ENCODE peak calls at places on chromosomes 13 and 19, in seven cellular contexts. One of them, this sample, is unnamed. For H3K4me1 and H3K27me3, the result is how much of the 10 kb centered on the place peaks cover.

GRCh38 chr13:35631666-35632065 is 155.2 kb upstream of the MAB21L1 start:
- DNase-seq in IMR-90: no peak
- DNase-seq in upper lobe of left lung: no peak
- DNase-seq in mesendoderm: no peak
- DNase-seq in prostate gland: no peak
- DNase-seq in effector memory CD4-positive, alpha-beta T cell: no peak
- DNase-seq in aorta: no peak
- DNase-seq in this sample: no peak

GRCh38 chr19:17183858-17184271 is 31.3 kb upstream of the USE1 start:
- DNase-seq in IMR-90: no peak
- DNase-seq in upper lobe of left lung: no peak
- DNase-seq in mesendoderm: no peak
- DNase-seq in prostate gland: no peak
- DNase-seq in effector memory CD4-positive, alpha-beta T cell: no peak
- DNase-seq in aorta: no peak
- DNase-seq in this sample: no peak

GRCh38 chr13:58655086-58655485 is 1023.5 kb downstream of the PCDH17 start:
- DNase-seq in IMR-90: no peak
- DNase-seq in upper lobe of left lung: no peak
- DNase-seq in mesendoderm: no peak
- DNase-seq in prostate gland: no peak
- DNase-seq in effector memory CD4-positive, alpha-beta T cell: no peak
- DNase-seq in aorta: no peak
- DNase-seq in this sample: no peak

GRCh38 chr13:89900104-89900760 is 1447.3 kb upstream of the MIR17HG start:
- DNase-seq in IMR-90: no peak
- DNase-seq in upper lobe of left lung: no peak
- DNase-seq in mesendoderm: no peak
- DNase-seq in prostate gland: no peak
- DNase-seq in effector memory CD4-positive, alpha-beta T cell: no peak
- DNase-seq in aorta: no peak
- DNase-seq in this sample: no peak

GRCh38 chr19:18531485-18531884 is 9.6 kb upstream of the ELL start:
- DNase-seq in IMR-90: no peak
- DNase-seq in upper lobe of left lung: no peak
- DNase-seq in mesendoderm: no peak
- DNase-seq in prostate gland: no peak
- DNase-seq in effector memory CD4-positive, alpha-beta T cell: no peak
- DNase-seq in aorta: no peak
- DNase-seq in this sample: no peak

GRCh38 chr13:114087430-114087829 is 45.0 kb downstream of the RASA3 start:
- DNase-seq in IMR-90: no peak
- DNase-seq in upper lobe of left lung: peak
- DNase-seq in mesendoderm: no peak
- DNase-seq in prostate gland: no peak
- DNase-seq in effector memory CD4-positive, alpha-beta T cell: no peak
- DNase-seq in aorta: no peak
- DNase-seq in this sample: peak

GRCh38 chr19:44576843-44577565 is 36.4 kb upstream of the IGSF23 start:
- DNase-seq in IMR-90: peak
- DNase-seq in upper lobe of left lung: no peak
- DNase-seq in mesendoderm: peak
- DNase-seq in prostate gland: no peak
- DNase-seq in effector memory CD4-positive, alpha-beta T cell: no peak
- DNase-seq in aorta: no peak
- DNase-seq in this sample: peak

GRCh38 chr19:46841458-46842083 is 9.1 kb downstream of the AP2S1 start:
- DNase-seq in IMR-90: peak
- DNase-seq in upper lobe of left lung: no peak
- DNase-seq in mesendoderm: no peak
- DNase-seq in prostate gland: peak
- DNase-seq in effector memory CD4-positive, alpha-beta T cell: no peak
- DNase-seq in aorta: peak
- DNase-seq in this sample: peak

GRCh38 chr13:82879921-82880320 is 1002.4 kb downstream of the SLITRK1 start:
- DNase-seq in IMR-90: no peak
- DNase-seq in upper lobe of left lung: no peak
- DNase-seq in mesendoderm: no peak
- DNase-seq in prostate gland: no peak
- DNase-seq in effector memory CD4-positive, alpha-beta T cell: no peak
- DNase-seq in aorta: no peak
- DNase-seq in this sample: no peak

GRCh38 chr13:72062566-72062965 is 195.6 kb upstream of the DACH1 start:
- DNase-seq in IMR-90: no peak
- DNase-seq in upper lobe of left lung: no peak
- DNase-seq in mesendoderm: peak
- DNase-seq in prostate gland: no peak
- DNase-seq in effector memory CD4-positive, alpha-beta T cell: no peak
- DNase-seq in aorta: no peak
- DNase-seq in this sample: peak

GRCh38 chr19:3406571-3407111 is 40.3 kb downstream of the NFIC start:
- DNase-seq in IMR-90: no peak
- DNase-seq in upper lobe of left lung: no peak
- DNase-seq in mesendoderm: no peak
- DNase-seq in prostate gland: no peak
- DNase-seq in effector memory CD4-positive, alpha-beta T cell: no peak
- DNase-seq in aorta: no peak
- DNase-seq in this sample: no peak

GRCh38 chr13:26133286-26133685 is 81.5 kb upstream of the SHISA2 start:
- DNase-seq in IMR-90: no peak
- DNase-seq in upper lobe of left lung: no peak
- DNase-seq in mesendoderm: no peak
- DNase-seq in prostate gland: no peak
- DNase-seq in effector memory CD4-positive, alpha-beta T cell: no peak
- DNase-seq in aorta: no peak
- DNase-seq in this sample: no peak

GRCh38 chr13:80360298-80360827 is 19.4 kb upstream of the SPRY2 start:
- DNase-seq in IMR-90: no peak
- DNase-seq in upper lobe of left lung: no peak
- DNase-seq in mesendoderm: no peak
- DNase-seq in prostate gland: no peak
- DNase-seq in effector memory CD4-positive, alpha-beta T cell: no peak
- DNase-seq in aorta: no peak
- DNase-seq in this sample: no peak

GRCh38 chr13:99636306-99636705 is 135.0 kb downstream of the TM9SF2 start:
- DNase-seq in IMR-90: no peak
- DNase-seq in upper lobe of left lung: no peak
- DNase-seq in mesendoderm: no peak
- DNase-seq in prostate gland: no peak
- DNase-seq in effector memory CD4-positive, alpha-beta T cell: no peak
- DNase-seq in aorta: no peak
- DNase-seq in this sample: no peak

GRCh38 chr13:24272452-24273161 is 36.8 kb upstream of the C1QTNF9 start:
- DNase-seq in IMR-90: no peak
- DNase-seq in upper lobe of left lung: no peak
- DNase-seq in mesendoderm: no peak
- DNase-seq in prostate gland: no peak
- DNase-seq in effector memory CD4-positive, alpha-beta T cell: no peak
- DNase-seq in aorta: no peak
- DNase-seq in this sample: peak

GRCh38 chr13:45658586-45659235 is 43.2 kb upstream of the ERICH6B start:
- DNase-seq in IMR-90: peak
- DNase-seq in upper lobe of left lung: no peak
- DNase-seq in mesendoderm: no peak
- DNase-seq in prostate gland: no peak
- DNase-seq in effector memory CD4-positive, alpha-beta T cell: no peak
- DNase-seq in aorta: no peak
- DNase-seq in this sample: no peak

GRCh38 chr13:95438297-95438696 is 114.2 kb upstream of the CLDN10 start:
- DNase-seq in IMR-90: no peak
- DNase-seq in upper lobe of left lung: no peak
- DNase-seq in mesendoderm: peak
- DNase-seq in prostate gland: no peak
- DNase-seq in effector memory CD4-positive, alpha-beta T cell: no peak
- DNase-seq in aorta: no peak
- DNase-seq in this sample: no peak

GRCh38 chr13:72523049-72523448 is 204.4 kb downstream of the MZT1 start:
- DNase-seq in IMR-90: no peak
- DNase-seq in upper lobe of left lung: no peak
- DNase-seq in mesendoderm: no peak
- DNase-seq in prostate gland: no peak
- DNase-seq in effector memory CD4-positive, alpha-beta T cell: no peak
- DNase-seq in aorta: no peak
- DNase-seq in this sample: no peak

GRCh38 chr13:24254151-24254810 is 55.1 kb upstream of the C1QTNF9 start:
- DNase-seq in IMR-90: no peak
- DNase-seq in upper lobe of left lung: no peak
- DNase-seq in mesendoderm: no peak
- DNase-seq in prostate gland: no peak
- DNase-seq in effector memory CD4-positive, alpha-beta T cell: peak
- DNase-seq in aorta: peak
- DNase-seq in this sample: no peak

GRCh38 chr13:71290963-71291937 is 575.8 kb downstream of the DACH1 start:
- DNase-seq in IMR-90: peak
- DNase-seq in upper lobe of left lung: no peak
- DNase-seq in mesendoderm: no peak
- DNase-seq in prostate gland: no peak
- DNase-seq in effector memory CD4-positive, alpha-beta T cell: peak
- DNase-seq in aorta: peak
- DNase-seq in this sample: no peak

GRCh38 chr19:47776568-47776967 is 1.9 kb upstream of the SELENOW start:
- DNase-seq in IMR-90: no peak
- DNase-seq in upper lobe of left lung: no peak
- DNase-seq in mesendoderm: peak
- DNase-seq in prostate gland: peak
- DNase-seq in effector memory CD4-positive, alpha-beta T cell: no peak
- DNase-seq in aorta: no peak
- DNase-seq in this sample: no peak

GRCh38 chr13:45974500-45974899 is 78.0 kb downstream of the ZC3H13 start:
- DNase-seq in IMR-90: no peak
- DNase-seq in upper lobe of left lung: no peak
- DNase-seq in mesendoderm: no peak
- DNase-seq in prostate gland: no peak
- DNase-seq in effector memory CD4-positive, alpha-beta T cell: no peak
- DNase-seq in aorta: no peak
- DNase-seq in this sample: no peak

GRCh38 chr13:107650081-107650701 is 565.1 kb downstream of the LIG4 start:
- DNase-seq in IMR-90: peak
- DNase-seq in upper lobe of left lung: peak
- DNase-seq in mesendoderm: peak
- DNase-seq in prostate gland: no peak
- DNase-seq in effector memory CD4-positive, alpha-beta T cell: no peak
- DNase-seq in aorta: peak
- DNase-seq in this sample: peak

GRCh38 chr19:54294539-54294938 is 13.6 kb upstream of the LILRB2 start:
- DNase-seq in IMR-90: no peak
- DNase-seq in upper lobe of left lung: no peak
- DNase-seq in mesendoderm: no peak
- DNase-seq in prostate gland: no peak
- DNase-seq in effector memory CD4-positive, alpha-beta T cell: no peak
- DNase-seq in aorta: no peak
- DNase-seq in this sample: no peak

GRCh38 chr13:91278888-91279287 is 68.6 kb upstream of the MIR17HG start:
- DNase-seq in IMR-90: no peak
- DNase-seq in upper lobe of left lung: no peak
- DNase-seq in mesendoderm: no peak
- DNase-seq in prostate gland: no peak
- DNase-seq in effector memory CD4-positive, alpha-beta T cell: no peak
- DNase-seq in aorta: no peak
- DNase-seq in this sample: no peak

GRCh38 chr13:93422980-93423554 is 196.5 kb downstream of the GPC6 start:
- DNase-seq in IMR-90: no peak
- DNase-seq in upper lobe of left lung: no peak
- DNase-seq in mesendoderm: no peak
- DNase-seq in prostate gland: no peak
- DNase-seq in effector memory CD4-positive, alpha-beta T cell: no peak
- DNase-seq in aorta: no peak
- DNase-seq in this sample: no peak

GRCh38 chr19:8065489-8066261 is 13.1 kb downstream of the CCL25 start:
- DNase-seq in IMR-90: no peak
- DNase-seq in upper lobe of left lung: peak
- DNase-seq in mesendoderm: no peak
- DNase-seq in prostate gland: no peak
- DNase-seq in effector memory CD4-positive, alpha-beta T cell: no peak
- DNase-seq in aorta: no peak
- DNase-seq in this sample: no peak

GRCh38 chr19:14505488-14506239 is 9.7 kb upstream of the GIPC1 start:
- DNase-seq in IMR-90: peak
- DNase-seq in upper lobe of left lung: peak
- DNase-seq in mesendoderm: peak
- DNase-seq in prostate gland: peak
- DNase-seq in effector memory CD4-positive, alpha-beta T cell: peak
- DNase-seq in aorta: peak
- DNase-seq in this sample: peak
- H3K4me1 ChIP-seq in IMR-90: under half
- H3K4me1 ChIP-seq in upper lobe of left lung: half or more
- H3K4me1 ChIP-seq in mesendoderm: under half
- H3K4me1 ChIP-seq in prostate gland: under half
- H3K4me1 ChIP-seq in effector memory CD4-positive, alpha-beta T cell: under half
- H3K4me1 ChIP-seq in aorta: under half
- H3K4me1 ChIP-seq in this sample: under half

GRCh38 chr13:111949311-111949710 is 117.6 kb upstream of the SOX1 start:
- DNase-seq in IMR-90: no peak
- DNase-seq in upper lobe of left lung: no peak
- DNase-seq in mesendoderm: no peak
- DNase-seq in prostate gland: no peak
- DNase-seq in effector memory CD4-positive, alpha-beta T cell: no peak
- DNase-seq in aorta: no peak
- DNase-seq in this sample: no peak
- H3K27me3 ChIP-seq in IMR-90: under half
- H3K27me3 ChIP-seq in upper lobe of left lung: under half
- H3K27me3 ChIP-seq in mesendoderm: under half
- H3K27me3 ChIP-seq in prostate gland: under half
- H3K27me3 ChIP-seq in effector memory CD4-positive, alpha-beta T cell: under half
- H3K27me3 ChIP-seq in aorta: under half
- H3K27me3 ChIP-seq in this sample: under half

DNA sequence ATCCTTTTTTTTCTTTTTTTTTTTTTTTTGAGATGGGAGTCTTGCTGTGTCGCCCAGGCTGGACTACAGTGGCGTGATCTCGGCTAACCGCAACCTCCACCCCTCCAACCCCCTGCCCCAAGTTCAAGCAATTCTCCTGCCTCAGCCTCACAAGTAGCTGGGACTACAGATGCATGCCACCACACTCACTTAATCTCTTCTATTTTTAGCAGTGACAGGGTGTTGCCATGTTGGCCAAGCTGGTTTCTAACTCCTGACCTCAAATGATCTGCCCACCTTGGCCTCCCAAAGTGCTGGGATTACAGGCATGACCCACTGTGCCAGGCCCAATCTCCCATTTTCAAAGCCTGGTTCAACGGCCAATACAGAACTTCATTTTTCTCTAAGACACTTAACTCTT is 9.1 kb downstream of the FOXO1 start:
- DNase-seq in IMR-90: no peak
- DNase-seq in upper lobe of left lung: no peak
- DNase-seq in mesendoderm: no peak
- DNase-seq in prostate gland: no peak
- DNase-seq in effector memory CD4-positive, alpha-beta T cell: no peak
- DNase-seq in aorta: no peak
- DNase-seq in this sample: no peak
- H3K4me1 ChIP-seq in IMR-90: under half
- H3K4me1 ChIP-seq in upper lobe of left lung: under half
- H3K4me1 ChIP-seq in mesendoderm: under half
- H3K4me1 ChIP-seq in prostate gland: under half
- H3K4me1 ChIP-seq in effector memory CD4-positive, alpha-beta T cell: half or more
- H3K4me1 ChIP-seq in aorta: under half
- H3K4me1 ChIP-seq in this sample: under half

DNA sequence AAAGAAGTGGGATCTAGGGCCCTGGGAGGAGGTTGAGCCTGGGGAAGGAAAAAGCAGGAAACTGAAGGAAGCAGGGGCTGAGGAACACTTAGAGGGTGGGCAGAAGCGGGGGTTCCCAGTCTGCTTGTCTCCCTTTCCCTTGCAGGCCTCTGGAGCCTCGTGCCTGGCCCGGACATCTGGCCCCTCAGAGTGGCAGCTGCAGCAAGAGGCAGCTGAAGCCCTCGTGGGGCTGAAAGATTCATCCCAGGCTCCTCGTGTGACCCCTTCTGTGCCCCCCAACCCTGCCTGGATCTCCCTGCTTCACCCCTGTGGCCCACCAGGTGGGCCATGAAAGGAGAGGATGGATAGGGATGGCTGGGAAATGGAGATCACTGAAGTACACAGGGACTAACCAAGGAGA is 5.5 kb downstream of the DMRTC2 start:
- DNase-seq in IMR-90: no peak
- DNase-seq in upper lobe of left lung: no peak
- DNase-seq in mesendoderm: no peak
- DNase-seq in prostate gland: no peak
- DNase-seq in effector memory CD4-positive, alpha-beta T cell: no peak
- DNase-seq in aorta: no peak
- DNase-seq in this sample: no peak
- H3K27me3 ChIP-seq in IMR-90: half or more
- H3K27me3 ChIP-seq in upper lobe of left lung: under half
- H3K27me3 ChIP-seq in mesendoderm: under half
- H3K27me3 ChIP-seq in prostate gland: under half
- H3K27me3 ChIP-seq in effector memory CD4-positive, alpha-beta T cell: under half
- H3K27me3 ChIP-seq in aorta: under half
- H3K27me3 ChIP-seq in this sample: under half

This sample was measured in endodermal cell.